ENCODE peak calls at places on chromosomes 16 and 17, in eight cellular contexts. One of them, this sample, is unnamed.

GRCh38 chr16:71426880-71427615 is 14.8 kb downstream of the TLE7 start:
- DNase-seq in endodermal cell: no peak
- DNase-seq in pancreas: no peak
- DNase-seq in GM23338: no peak
- DNase-seq in tibial artery: no peak
- DNase-seq in GM06990: no peak
- DNase-seq in WERI-Rb-1: no peak
- DNase-seq in SK-N-MC: no peak
- DNase-seq in this sample: no peak

GRCh38 chr17:2033128-2033527 is 3.2 kb downstream of the DPH1 start:
- DNase-seq in endodermal cell: no peak
- DNase-seq in pancreas: no peak
- DNase-seq in GM23338: no peak
- DNase-seq in tibial artery: no peak
- DNase-seq in GM06990: no peak
- DNase-seq in WERI-Rb-1: no peak
- DNase-seq in SK-N-MC: no peak
- DNase-seq in this sample: no peak

GRCh38 chr17:49836111-49837030 is 11.5 kb downstream of the TAC4 start:
- DNase-seq in endodermal cell: no peak
- DNase-seq in pancreas: no peak
- DNase-seq in GM23338: no peak
- DNase-seq in tibial artery: peak; percentile 84
- DNase-seq in GM06990: no peak
- DNase-seq in WERI-Rb-1: no peak
- DNase-seq in SK-N-MC: peak; percentile 59
- DNase-seq in this sample: peak; percentile 57

GRCh38 chr17:59963738-59964454 is 644 bp downstream of the RNFT1 start:
- DNase-seq in endodermal cell: no peak
- DNase-seq in pancreas: no peak
- DNase-seq in GM23338: peak; percentile 6
- DNase-seq in tibial artery: peak; percentile 74
- DNase-seq in GM06990: no peak
- DNase-seq in WERI-Rb-1: peak; percentile 30
- DNase-seq in SK-N-MC: no peak
- DNase-seq in this sample: peak; percentile 61

GRCh38 chr16:69329369-69330285 is 761 bp downstream of the PDF start:
- DNase-seq in endodermal cell: peak; percentile 67
- DNase-seq in pancreas: peak; percentile 86
- DNase-seq in GM23338: peak; percentile 45
- DNase-seq in tibial artery: no peak
- DNase-seq in GM06990: peak; percentile 40
- DNase-seq in WERI-Rb-1: no peak
- DNase-seq in SK-N-MC: no peak
- DNase-seq in this sample: no peak

GRCh38 chr17:10733666-10734065 is 3.8 kb upstream of the TMEM220 start:
- DNase-seq in endodermal cell: peak; percentile 41
- DNase-seq in pancreas: no peak
- DNase-seq in GM23338: no peak
- DNase-seq in tibial artery: no peak
- DNase-seq in GM06990: no peak
- DNase-seq in WERI-Rb-1: no peak
- DNase-seq in SK-N-MC: no peak
- DNase-seq in this sample: peak; percentile 54

GRCh38 chr16:30028438-30029093 is 2.5 kb downstream of the TLCD3B start:
- DNase-seq in endodermal cell: peak; percentile 91
- DNase-seq in pancreas: no peak
- DNase-seq in GM23338: peak; percentile 80
- DNase-seq in tibial artery: no peak
- DNase-seq in GM06990: no peak
- DNase-seq in WERI-Rb-1: no peak
- DNase-seq in SK-N-MC: no peak
- DNase-seq in this sample: no peak

GRCh38 chr17:81306898-81307510 is 11.9 kb upstream of the SLC38A10 start:
- DNase-seq in endodermal cell: no peak
- DNase-seq in pancreas: peak; percentile 80
- DNase-seq in GM23338: no peak
- DNase-seq in tibial artery: no peak
- DNase-seq in GM06990: no peak
- DNase-seq in WERI-Rb-1: no peak
- DNase-seq in SK-N-MC: no peak
- DNase-seq in this sample: no peak

GRCh38 chr17:27760069-27760885 is 40.1 kb downstream of the NOS2 start:
- DNase-seq in endodermal cell: peak; percentile 97
- DNase-seq in pancreas: peak; percentile 85
- DNase-seq in GM23338: peak; percentile 84
- DNase-seq in tibial artery: peak; percentile 75
- DNase-seq in GM06990: peak; percentile 31
- DNase-seq in WERI-Rb-1: peak; percentile 78
- DNase-seq in SK-N-MC: no peak
- DNase-seq in this sample: no peak

GRCh38 chr16:4090476-4090875 is 25.8 kb downstream of the ADCY9 start:
- DNase-seq in endodermal cell: no peak
- DNase-seq in pancreas: no peak
- DNase-seq in GM23338: no peak
- DNase-seq in tibial artery: peak; percentile 84
- DNase-seq in GM06990: no peak
- DNase-seq in WERI-Rb-1: no peak
- DNase-seq in SK-N-MC: no peak
- DNase-seq in this sample: no peak

DNA sequence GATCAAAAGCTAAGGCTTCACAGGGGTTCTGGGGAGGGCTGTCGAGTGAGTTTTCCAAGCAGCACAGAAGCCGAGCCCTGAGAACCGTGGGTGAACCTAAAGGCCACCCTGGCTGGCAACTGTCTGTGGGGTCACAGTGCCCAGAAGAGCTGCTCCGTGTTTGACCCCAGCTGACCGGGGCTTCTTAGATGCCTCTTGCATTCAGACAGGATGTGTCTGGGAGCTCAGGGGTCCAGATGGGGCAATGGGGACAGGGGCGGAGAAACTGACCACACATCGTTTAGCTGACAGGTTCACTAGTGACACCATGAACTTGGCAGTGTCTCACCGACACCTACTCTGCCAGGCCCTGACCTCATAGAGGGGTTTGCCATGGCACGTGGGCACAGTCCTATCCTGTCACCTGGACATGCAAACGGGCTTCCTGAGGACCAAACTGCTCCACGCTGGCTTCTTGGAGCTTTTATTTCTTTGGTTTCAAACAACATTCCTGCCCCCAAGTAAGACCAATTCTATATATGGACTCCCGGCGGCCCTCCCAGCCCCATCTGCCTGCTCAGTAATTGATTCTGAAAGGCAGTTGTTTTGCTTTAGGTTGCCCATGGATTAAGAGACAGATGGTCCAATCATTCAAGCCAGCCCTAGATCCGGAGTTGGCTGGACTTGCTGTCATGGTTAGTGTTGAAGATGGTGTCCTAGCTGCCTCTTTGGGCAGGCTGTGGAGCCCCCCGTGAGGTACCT is 22.2 kb downstream of the WSCD1 start:
- DNase-seq in endodermal cell: no peak
- DNase-seq in pancreas: no peak
- DNase-seq in GM23338: no peak
- DNase-seq in tibial artery: peak; percentile 47
- DNase-seq in GM06990: no peak
- DNase-seq in WERI-Rb-1: peak; percentile 89
- DNase-seq in SK-N-MC: no peak
- DNase-seq in this sample: no peak
- H3K4me3 ChIP-seq in endodermal cell: no peak overlapping the region
- H3K4me3 ChIP-seq in pancreas: no peak overlapping the region
- H3K4me3 ChIP-seq in GM23338: no peak overlapping the region
- H3K4me3 ChIP-seq in tibial artery: no peak overlapping the region
- H3K4me3 ChIP-seq in GM06990: no peak overlapping the region
- H3K4me3 ChIP-seq in WERI-Rb-1: no peak overlapping the region
- H3K4me3 ChIP-seq in SK-N-MC: no peak overlapping the region
- H3K4me3 ChIP-seq in this sample: no peak overlapping the region

GRCh38 chr16:84820305-84820684 is 510 bp downstream of the CRISPLD2 start:
- DNase-seq in endodermal cell: no peak
- DNase-seq in pancreas: no peak
- DNase-seq in GM23338: no peak
- DNase-seq in tibial artery: no peak
- DNase-seq in GM06990: no peak
- DNase-seq in WERI-Rb-1: no peak
- DNase-seq in SK-N-MC: no peak
- DNase-seq in this sample: no peak
- H3K4me3 ChIP-seq in endodermal cell: peak overlapping the region; percentile 83
- H3K4me3 ChIP-seq in pancreas: peak overlapping the region; percentile 33
- H3K4me3 ChIP-seq in GM23338: peak overlapping the region; percentile 61
- H3K4me3 ChIP-seq in tibial artery: peak overlapping the region; percentile 56
- H3K4me3 ChIP-seq in GM06990: no peak overlapping the region
- H3K4me3 ChIP-seq in WERI-Rb-1: peak overlapping the region; percentile 40
- H3K4me3 ChIP-seq in SK-N-MC: peak overlapping the region; percentile 68
- H3K4me3 ChIP-seq in this sample: peak overlapping the region; percentile 34

DNA sequence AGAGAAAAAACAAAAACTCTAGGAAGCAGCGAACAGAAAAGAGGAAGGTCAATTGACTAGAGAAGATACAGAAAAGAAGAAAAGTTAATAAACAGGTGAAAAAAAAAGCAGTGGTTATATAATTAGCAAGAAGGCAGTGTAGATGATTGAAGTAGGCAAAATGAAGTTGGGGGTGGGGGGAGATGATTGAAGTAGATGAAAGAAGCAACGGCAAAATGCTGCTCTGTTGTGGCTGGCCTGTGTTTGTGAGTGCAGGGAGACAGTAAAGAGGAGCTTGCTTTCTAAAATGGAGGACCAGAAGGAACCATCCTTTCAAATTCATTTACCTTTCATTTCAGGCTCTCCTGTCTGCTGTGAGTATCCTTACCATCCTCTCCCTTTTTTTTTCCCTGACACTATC is 3.6 kb downstream of the EVI2B start:
- DNase-seq in endodermal cell: no peak
- DNase-seq in pancreas: no peak
- DNase-seq in GM23338: no peak
- DNase-seq in tibial artery: no peak
- DNase-seq in GM06990: no peak
- DNase-seq in WERI-Rb-1: no peak
- DNase-seq in SK-N-MC: no peak
- DNase-seq in this sample: no peak
- H3K4me3 ChIP-seq in endodermal cell: no peak overlapping the region
- H3K4me3 ChIP-seq in pancreas: peak overlapping the region; percentile 3
- H3K4me3 ChIP-seq in GM23338: no peak overlapping the region
- H3K4me3 ChIP-seq in tibial artery: no peak overlapping the region
- H3K4me3 ChIP-seq in GM06990: peak overlapping the region; percentile 82
- H3K4me3 ChIP-seq in WERI-Rb-1: no peak overlapping the region
- H3K4me3 ChIP-seq in SK-N-MC: no peak overlapping the region
- H3K4me3 ChIP-seq in this sample: no peak overlapping the region

GRCh38 chr17:43211123-43211479 is 574 bp upstream of the TMEM106A start:
- DNase-seq in endodermal cell: no peak
- DNase-seq in pancreas: no peak
- DNase-seq in GM23338: no peak
- DNase-seq in tibial artery: no peak
- DNase-seq in GM06990: no peak
- DNase-seq in WERI-Rb-1: no peak
- DNase-seq in SK-N-MC: no peak
- DNase-seq in this sample: no peak
- H3K4me3 ChIP-seq in endodermal cell: peak overlapping the region; percentile 81
- H3K4me3 ChIP-seq in pancreas: peak overlapping the region; percentile 70
- H3K4me3 ChIP-seq in GM23338: peak overlapping the region; percentile 59
- H3K4me3 ChIP-seq in tibial artery: peak overlapping the region; percentile 58
- H3K4me3 ChIP-seq in GM06990: peak overlapping the region; percentile 78
- H3K4me3 ChIP-seq in WERI-Rb-1: no peak overlapping the region
- H3K4me3 ChIP-seq in SK-N-MC: peak overlapping the region; percentile 79
- H3K4me3 ChIP-seq in this sample: no peak overlapping the region

GRCh38 chr17:14919049-14919545 is 346.0 kb downstream of the PMP22 start:
- DNase-seq in endodermal cell: peak; percentile 71
- DNase-seq in pancreas: no peak
- DNase-seq in GM23338: peak; percentile 29
- DNase-seq in tibial artery: no peak
- DNase-seq in GM06990: no peak
- DNase-seq in WERI-Rb-1: no peak
- DNase-seq in SK-N-MC: no peak
- DNase-seq in this sample: no peak

GRCh38 chr17:14918540-14918939 is 346.6 kb downstream of the PMP22 start:
- DNase-seq in endodermal cell: no peak
- DNase-seq in pancreas: no peak
- DNase-seq in GM23338: no peak
- DNase-seq in tibial artery: no peak
- DNase-seq in GM06990: no peak
- DNase-seq in WERI-Rb-1: no peak
- DNase-seq in SK-N-MC: no peak
- DNase-seq in this sample: no peak

GRCh38 chr17:14921936-14922335 is 343.2 kb downstream of the PMP22 start:
- DNase-seq in endodermal cell: no peak
- DNase-seq in pancreas: no peak
- DNase-seq in GM23338: no peak
- DNase-seq in tibial artery: no peak
- DNase-seq in GM06990: no peak
- DNase-seq in WERI-Rb-1: no peak
- DNase-seq in SK-N-MC: no peak
- DNase-seq in this sample: no peak

GRCh38 chr17:14922421-14922820 is 342.7 kb downstream of the PMP22 start:
- DNase-seq in endodermal cell: no peak
- DNase-seq in pancreas: no peak
- DNase-seq in GM23338: no peak
- DNase-seq in tibial artery: no peak
- DNase-seq in GM06990: no peak
- DNase-seq in WERI-Rb-1: no peak
- DNase-seq in SK-N-MC: no peak
- DNase-seq in this sample: no peak

DNA sequence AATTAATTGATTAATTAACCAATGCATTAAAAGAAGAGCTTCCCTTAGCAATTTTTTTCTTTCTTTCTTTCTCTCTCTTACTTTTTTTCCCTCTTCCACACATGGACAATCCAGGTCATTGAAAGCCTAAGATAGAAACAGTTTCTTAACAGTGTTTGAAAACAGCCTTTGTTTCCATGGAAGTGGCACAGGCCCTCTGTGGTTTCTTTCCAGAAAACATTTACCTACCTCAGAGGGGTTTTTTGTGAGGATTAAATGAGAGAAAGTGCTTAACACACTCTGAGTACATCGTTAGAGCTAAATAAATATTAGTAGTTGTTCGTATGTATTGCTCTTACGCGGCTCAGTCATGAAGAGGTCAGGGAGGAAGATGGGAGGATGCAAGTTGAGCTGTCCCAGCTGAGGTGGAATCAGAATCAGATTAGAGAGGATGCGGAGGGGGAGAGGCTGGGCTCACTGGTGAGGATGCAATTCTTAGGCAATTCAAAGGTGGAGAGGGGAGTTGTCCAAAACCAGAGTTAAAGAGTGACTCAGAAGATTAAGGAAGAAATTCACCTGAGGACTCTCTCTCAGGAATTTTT is 345.5 kb downstream of the PMP22 start:
- DNase-seq in endodermal cell: peak; percentile 57
- DNase-seq in pancreas: no peak
- DNase-seq in GM23338: peak; percentile 22
- DNase-seq in tibial artery: no peak
- DNase-seq in GM06990: no peak
- DNase-seq in WERI-Rb-1: no peak
- DNase-seq in SK-N-MC: no peak
- DNase-seq in this sample: no peak
- H3K4me3 ChIP-seq in endodermal cell: no peak overlapping the region
- H3K4me3 ChIP-seq in pancreas: no peak overlapping the region
- H3K4me3 ChIP-seq in GM23338: no peak overlapping the region
- H3K4me3 ChIP-seq in tibial artery: no peak overlapping the region
- H3K4me3 ChIP-seq in GM06990: no peak overlapping the region
- H3K4me3 ChIP-seq in WERI-Rb-1: no peak overlapping the region
- H3K4me3 ChIP-seq in SK-N-MC: no peak overlapping the region
- H3K4me3 ChIP-seq in this sample: no peak overlapping the region

GRCh38 chr16:57645691-57646387 is 17.4 kb downstream of the ADGRG1 start:
- DNase-seq in endodermal cell: no peak
- DNase-seq in pancreas: no peak
- DNase-seq in GM23338: no peak
- DNase-seq in tibial artery: peak; percentile 70
- DNase-seq in GM06990: no peak
- DNase-seq in WERI-Rb-1: no peak
- DNase-seq in SK-N-MC: no peak
- DNase-seq in this sample: no peak
- H3K4me3 ChIP-seq in endodermal cell: no peak overlapping the region
- H3K4me3 ChIP-seq in pancreas: no peak overlapping the region
- H3K4me3 ChIP-seq in GM23338: no peak overlapping the region
- H3K4me3 ChIP-seq in tibial artery: no peak overlapping the region
- H3K4me3 ChIP-seq in GM06990: no peak overlapping the region
- H3K4me3 ChIP-seq in WERI-Rb-1: no peak overlapping the region
- H3K4me3 ChIP-seq in SK-N-MC: no peak overlapping the region
- H3K4me3 ChIP-seq in this sample: no peak overlapping the region